ENCODE peak calls at places on chromosome 13, in six cellular contexts. D is uterus, R is astrocyte, P is adrenal gland, T is esophagus squamous epithelium, X is mucosa of descending colon. E is an unnamed sample.

GRCh38 chr13:94558721-94559120 is 37.2 kb downstream of the TGDS start:
- DNase-seq in D (no peak), R (peak; percentile 4), P (no peak), T (no peak), X (no peak), E (no peak)

GRCh38 chr13:34654203-34654602 is 287.9 kb upstream of the NBEA start:
- DNase-seq in D (no peak), R (peak; percentile 58), P (no peak), T (no peak), X (no peak), E (no peak)

GRCh38 chr13:37656247-37656940 is 57.8 kb upstream of the POSTN start:
- DNase-seq in D (no peak), R (peak; percentile 99), P (no peak), T (no peak), X (no peak), E (peak; percentile 99)

GRCh38 chr13:21812192-21812626 is 141.3 kb downstream of the FGF9 start:
- DNase-seq in D (no peak), R (no peak), P (no peak), T (no peak), X (no peak), E (no peak)

GRCh38 chr13:72166102-72166660 is 299.2 kb upstream of the DACH1 start:
- DNase-seq in D (no peak), R (peak; percentile 41), P (no peak), T (no peak), X (no peak), E (no peak)

GRCh38 chr13:24228852-24229458 is 68.4 kb downstream of the SPATA13 start:
- DNase-seq in D (no peak), R (peak; percentile 51), P (peak; percentile 44), T (no peak), X (no peak), E (peak; percentile 81)

GRCh38 chr13:36362251-36362650 is 16.1 kb upstream of the SPART start:
- DNase-seq in D (no peak), R (peak; percentile 90), P (no peak), T (no peak), X (no peak), E (peak; percentile 93)

GRCh38 chr13:46179576-46180368 is 2.2 kb downstream of the LCP1 start:
- DNase-seq in D (no peak), R (no peak), P (peak; percentile 45), T (peak; percentile 27), X (peak; percentile 81), E (no peak)

GRCh38 chr13:49497272-49497671 is 1.5 kb downstream of the PHF11 start:
- DNase-seq in D (no peak), R (no peak), P (no peak), T (no peak), X (no peak), E (no peak)

GRCh38 chr13:18936104-18936503 is 245.5 kb downstream of the TUBA3C start:
- DNase-seq in D (no peak), R (no peak), P (no peak), T (no peak), X (no peak), E (no peak)

GRCh38 chr13:98507060-98507797 is 69.7 kb downstream of the STK24 start:
- DNase-seq in D (no peak), R (peak; percentile 80), P (no peak), T (no peak), X (peak; percentile 68), E (peak; percentile 79)

GRCh38 chr13:105513448-105513847 is 1022.0 kb downstream of the EFNB2 start:
- DNase-seq in D (no peak), R (no peak), P (no peak), T (no peak), X (no peak), E (no peak)

GRCh38 chr13:105519766-105520165 is 1015.7 kb downstream of the EFNB2 start:
- DNase-seq in D (no peak), R (no peak), P (no peak), T (no peak), X (no peak), E (peak; percentile 48)

GRCh38 chr13:105518086-105518485 is 1017.4 kb downstream of the EFNB2 start:
- DNase-seq in D (no peak), R (peak; percentile 77), P (no peak), T (no peak), X (no peak), E (no peak)
- TF ChIP-seq CTCF in D (no peak), R (no peak), P (no peak), T (no peak), X (no peak), E (no peak)

GRCh38 chr13:73850104-73850898 is 283.9 kb downstream of the KLF12 start:
- DNase-seq in D (no peak), R (no peak), P (no peak), T (no peak), X (no peak), E (no peak)
- H3K4me3 ChIP-seq in D (no peak overlapping the region), R (no peak overlapping the region), P (no peak overlapping the region), T (no peak overlapping the region), X (no peak overlapping the region), E (no peak overlapping the region)

DNA sequence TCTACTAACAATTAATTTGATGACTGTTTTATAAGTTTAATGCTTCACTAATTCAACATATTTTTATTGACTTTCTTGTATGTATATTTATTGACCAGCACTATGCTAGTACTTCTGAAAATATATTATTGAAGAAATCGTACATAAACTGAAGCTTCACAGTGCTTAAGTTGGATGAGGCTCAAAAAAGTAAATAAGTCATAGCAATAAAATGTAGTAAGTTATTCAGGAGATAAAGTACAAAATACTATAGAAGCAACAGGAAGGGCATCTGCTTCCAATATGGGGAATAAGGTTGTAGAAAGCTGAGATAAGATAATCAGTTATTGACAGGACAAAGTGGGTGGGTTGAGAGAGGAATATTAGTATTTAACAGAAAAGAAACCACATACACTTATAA is 944.9 kb upstream of the MIR17HG start:
- DNase-seq in D (no peak), R (no peak), P (no peak), T (no peak), X (no peak), E (no peak)
- TF ChIP-seq CTCF in D (no peak), R (no peak), P (no peak), T (no peak), X (no peak), E (no peak)

GRCh38 chr13:101594936-101595335 is 142.5 kb downstream of the ITGBL1 start:
- DNase-seq in D (no peak), R (no peak), P (no peak), T (no peak), X (no peak), E (no peak)

GRCh38 chr13:101590479-101590878 is 138.0 kb downstream of the ITGBL1 start:
- DNase-seq in D (no peak), R (no peak), P (no peak), T (no peak), X (no peak), E (no peak)
- H3K4me3 ChIP-seq in D (no peak overlapping the region), R (no peak overlapping the region), P (no peak overlapping the region), T (no peak overlapping the region), X (no peak overlapping the region), E (no peak overlapping the region)

GRCh38 chr13:91698767-91699166 is 300.3 kb downstream of the GPC5 start:
- DNase-seq in D (no peak), R (no peak), P (no peak), T (no peak), X (no peak), E (no peak)

GRCh38 chr13:91698308-91698707 is 299.9 kb downstream of the GPC5 start:
- DNase-seq in D (no peak), R (no peak), P (no peak), T (no peak), X (no peak), E (no peak)

GRCh38 chr13:91690944-91691343 is 292.5 kb downstream of the GPC5 start:
- DNase-seq in D (no peak), R (no peak), P (no peak), T (no peak), X (no peak), E (no peak)

DNA sequence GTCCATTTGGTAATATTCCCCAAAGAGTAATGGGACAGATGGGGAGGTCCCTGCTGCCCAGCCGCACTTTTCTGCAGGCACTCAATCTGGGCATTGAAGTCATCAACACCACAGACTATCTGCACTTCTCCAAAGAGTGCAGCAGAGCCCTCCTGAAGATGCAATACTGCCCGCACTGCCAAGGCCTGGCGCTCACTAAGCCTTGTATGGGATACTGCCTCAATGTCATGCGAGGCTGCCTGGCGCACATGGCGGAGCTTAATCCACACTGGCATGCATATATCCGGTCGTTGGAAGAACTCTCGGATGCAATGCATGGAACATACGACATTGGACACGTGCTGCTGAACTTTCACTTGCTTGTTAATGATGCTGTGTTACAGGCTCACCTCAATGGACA is 295.0 kb downstream of the GPC5 start:
- DNase-seq in D (no peak), R (no peak), P (no peak), T (no peak), X (no peak), E (no peak)
- TF ChIP-seq CTCF in D (no peak), R (no peak), P (no peak), T (no peak), X (no peak), E (no peak)

DNA sequence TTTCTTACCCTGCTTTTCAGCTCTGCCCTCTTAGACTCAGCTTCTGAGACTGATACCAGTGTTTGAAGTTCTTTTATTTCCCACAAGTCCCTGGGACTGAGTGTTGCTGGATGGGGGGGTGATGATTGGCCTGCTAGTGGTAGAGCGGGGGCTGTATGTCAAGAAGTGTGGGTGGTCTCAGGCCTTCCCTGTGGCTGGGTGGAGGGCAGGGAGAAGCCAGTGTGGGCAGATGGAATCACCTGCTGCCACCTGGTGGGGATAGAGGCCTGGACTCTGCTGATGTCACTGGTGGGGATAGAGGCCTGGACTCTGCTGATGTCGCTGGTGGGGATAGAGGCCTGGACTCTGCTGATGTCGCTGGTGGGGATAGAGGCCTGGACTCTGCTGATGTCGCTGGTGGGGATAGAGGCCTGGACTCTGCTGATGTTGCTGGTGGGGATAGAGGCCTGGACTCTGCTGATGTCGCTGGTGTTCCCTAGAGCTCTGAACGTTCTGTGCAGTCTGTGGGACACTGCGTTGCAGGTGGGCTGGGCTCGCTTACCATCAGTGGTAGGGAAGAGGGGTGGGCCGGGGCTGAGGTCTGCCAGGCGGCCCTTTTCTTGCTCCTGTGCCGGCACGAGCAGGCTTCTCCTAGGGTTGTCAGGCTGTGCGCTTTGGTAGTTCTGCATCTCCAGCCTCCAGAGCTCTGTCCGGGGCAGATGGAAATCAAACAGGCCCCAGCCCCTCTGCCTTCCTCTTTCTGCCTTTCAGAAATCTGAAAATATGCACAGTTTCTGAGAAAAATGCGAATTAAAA is 101.3 kb downstream of the ARHGEF7 start:
- DNase-seq in D (no peak), R (no peak), P (no peak), T (no peak), X (no peak), E (no peak)
- H3K4me3 ChIP-seq in D (no peak overlapping the region), R (no peak overlapping the region), P (no peak overlapping the region), T (no peak overlapping the region), X (no peak overlapping the region), E (no peak overlapping the region)

E was measured in cardiac fibroblast.